ENCODE peak calls at places on chromosomes 16 and 17, in five cellular contexts. One of them, this sample, is unnamed.

GRCh38 chr17:79970576-79971068 is 65.0 kb downstream of the TBC1D16 start:
- DNase-seq in breast epithelium: no peak
- DNase-seq in heart right ventricle: no peak
- DNase-seq in body of pancreas: peak
- DNase-seq in AG04450: no peak
- DNase-seq in this sample: no peak

GRCh38 chr17:63954402-63955063 is 18.2 kb downstream of the SCN4A start:
- DNase-seq in breast epithelium: no peak
- DNase-seq in heart right ventricle: no peak
- DNase-seq in body of pancreas: no peak
- DNase-seq in AG04450: no peak
- DNase-seq in this sample: no peak

GRCh38 chr16:81604960-81605383 is 160.4 kb downstream of the CMIP start:
- DNase-seq in breast epithelium: no peak
- DNase-seq in heart right ventricle: no peak
- DNase-seq in body of pancreas: no peak
- DNase-seq in AG04450: no peak
- DNase-seq in this sample: no peak

GRCh38 chr16:57392694-57393093 is 11.9 kb upstream of the CCL17 start:
- DNase-seq in breast epithelium: peak
- DNase-seq in heart right ventricle: no peak
- DNase-seq in body of pancreas: peak
- DNase-seq in AG04450: no peak
- DNase-seq in this sample: no peak

GRCh38 chr16:2231016-2231931 is 5.0 kb upstream of the DNASE1L2 start:
- DNase-seq in breast epithelium: no peak
- DNase-seq in heart right ventricle: no peak
- DNase-seq in body of pancreas: no peak
- DNase-seq in AG04450: no peak
- DNase-seq in this sample: no peak

GRCh38 chr16:81633147-81633619 is 145.9 kb upstream of the PLCG2 start:
- DNase-seq in breast epithelium: no peak
- DNase-seq in heart right ventricle: no peak
- DNase-seq in body of pancreas: no peak
- DNase-seq in AG04450: no peak
- DNase-seq in this sample: no peak

GRCh38 chr16:56460101-56460500 is 8.7 kb downstream of the OGFOD1 start:
- DNase-seq in breast epithelium: no peak
- DNase-seq in heart right ventricle: no peak
- DNase-seq in body of pancreas: no peak
- DNase-seq in AG04450: no peak
- DNase-seq in this sample: no peak

GRCh38 chr16:81478294-81478693 is 33.7 kb downstream of the CMIP start:
- DNase-seq in breast epithelium: no peak
- DNase-seq in heart right ventricle: no peak
- DNase-seq in body of pancreas: no peak
- DNase-seq in AG04450: no peak
- DNase-seq in this sample: no peak

GRCh38 chr17:44187131-44187899 is 543 bp downstream of the TMUB2 start:
- DNase-seq in breast epithelium: no peak
- DNase-seq in heart right ventricle: no peak
- DNase-seq in body of pancreas: peak
- DNase-seq in AG04450: no peak
- DNase-seq in this sample: no peak

GRCh38 chr17:76484228-76484725 is 16.9 kb downstream of the AANAT start:
- DNase-seq in breast epithelium: no peak
- DNase-seq in heart right ventricle: no peak
- DNase-seq in body of pancreas: no peak
- DNase-seq in AG04450: no peak
- DNase-seq in this sample: no peak

GRCh38 chr17:75346906-75347305 is 57.7 kb upstream of the SLC25A19 start:
- DNase-seq in breast epithelium: no peak
- DNase-seq in heart right ventricle: no peak
- DNase-seq in body of pancreas: no peak
- DNase-seq in AG04450: no peak
- DNase-seq in this sample: no peak

GRCh38 chr17:43401293-43401692 is 2.5 kb downstream of the ARL4D start:
- DNase-seq in breast epithelium: no peak
- DNase-seq in heart right ventricle: no peak
- DNase-seq in body of pancreas: no peak
- DNase-seq in AG04450: peak
- DNase-seq in this sample: peak

GRCh38 chr17:43846221-43846712 is 709 bp upstream of the CD300LG start:
- DNase-seq in breast epithelium: peak
- DNase-seq in heart right ventricle: peak
- DNase-seq in body of pancreas: peak
- DNase-seq in AG04450: peak
- DNase-seq in this sample: peak

GRCh38 chr17:49005140-49005539 is 8.0 kb downstream of the IGF2BP1 start:
- DNase-seq in breast epithelium: no peak
- DNase-seq in heart right ventricle: no peak
- DNase-seq in body of pancreas: no peak
- DNase-seq in AG04450: no peak
- DNase-seq in this sample: no peak

GRCh38 chr17:27471321-27472269 is 15.3 kb downstream of the KSR1 start:
- DNase-seq in breast epithelium: no peak
- DNase-seq in heart right ventricle: no peak
- DNase-seq in body of pancreas: no peak
- DNase-seq in AG04450: no peak
- DNase-seq in this sample: no peak

GRCh38 chr16:77596243-77596642 is 126.1 kb upstream of the NUDT7 start:
- DNase-seq in breast epithelium: no peak
- DNase-seq in heart right ventricle: no peak
- DNase-seq in body of pancreas: no peak
- DNase-seq in AG04450: no peak
- DNase-seq in this sample: peak

GRCh38 chr17:3659541-3660111 is 8.8 kb downstream of the TAX1BP3 start:
- DNase-seq in breast epithelium: peak
- DNase-seq in heart right ventricle: peak
- DNase-seq in body of pancreas: peak
- DNase-seq in AG04450: peak
- DNase-seq in this sample: peak

GRCh38 chr17:48016112-48016511 is 21.5 kb downstream of the COPZ2 start:
- DNase-seq in breast epithelium: no peak
- DNase-seq in heart right ventricle: no peak
- DNase-seq in body of pancreas: no peak
- DNase-seq in AG04450: no peak
- DNase-seq in this sample: no peak

GRCh38 chr16:23975293-23975692 is 139.5 kb downstream of the PRKCB start:
- DNase-seq in breast epithelium: no peak
- DNase-seq in heart right ventricle: no peak
- DNase-seq in body of pancreas: no peak
- DNase-seq in AG04450: no peak
- DNase-seq in this sample: no peak

GRCh38 chr17:35546489-35546888 is 9.0 kb upstream of the SLFN12L start:
- DNase-seq in breast epithelium: no peak
- DNase-seq in heart right ventricle: no peak
- DNase-seq in body of pancreas: no peak
- DNase-seq in AG04450: no peak
- DNase-seq in this sample: no peak

DNA sequence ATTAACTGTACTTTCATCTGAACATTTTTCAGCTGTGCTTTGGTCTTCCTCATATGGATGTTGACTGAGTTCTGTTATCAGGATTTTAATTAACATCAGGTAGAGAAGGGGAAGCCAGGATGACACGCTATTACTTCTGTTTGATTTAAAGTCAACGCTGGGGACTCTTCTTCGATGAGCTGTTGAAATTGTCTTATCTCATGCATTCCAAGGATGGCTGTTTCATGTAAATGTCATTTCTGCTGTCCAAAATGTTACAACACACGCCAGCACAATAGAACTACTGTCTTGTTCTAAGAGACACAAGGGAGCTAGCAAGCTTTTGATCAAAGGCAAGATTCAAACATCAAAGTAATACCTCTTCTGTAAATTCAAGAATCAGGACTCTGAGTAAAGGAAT is 263.2 kb upstream of the CDH5 start:
- DNase-seq in breast epithelium: no peak
- DNase-seq in heart right ventricle: no peak
- DNase-seq in body of pancreas: no peak
- DNase-seq in AG04450: no peak
- DNase-seq in this sample: no peak
- TF ChIP-seq CTCF in breast epithelium: no peak
- TF ChIP-seq CTCF in heart right ventricle: no peak
- TF ChIP-seq CTCF in body of pancreas: no peak
- TF ChIP-seq CTCF in AG04450: no peak
- TF ChIP-seq CTCF in this sample: no peak

GRCh38 chr17:2239882-2240430 is 63.6 kb downstream of the SMG6 start:
- DNase-seq in breast epithelium: no peak
- DNase-seq in heart right ventricle: no peak
- DNase-seq in body of pancreas: peak
- DNase-seq in AG04450: peak
- DNase-seq in this sample: no peak
- TF ChIP-seq CTCF in breast epithelium: no peak
- TF ChIP-seq CTCF in heart right ventricle: no peak
- TF ChIP-seq CTCF in body of pancreas: no peak
- TF ChIP-seq CTCF in AG04450: no peak
- TF ChIP-seq CTCF in this sample: no peak

GRCh38 chr17:17883801-17884200 is 47.0 kb upstream of the SREBF1 start:
- DNase-seq in breast epithelium: no peak
- DNase-seq in heart right ventricle: no peak
- DNase-seq in body of pancreas: no peak
- DNase-seq in AG04450: no peak
- DNase-seq in this sample: no peak

GRCh38 chr17:17885029-17885351 is 48.2 kb upstream of the SREBF1 start:
- DNase-seq in breast epithelium: no peak
- DNase-seq in heart right ventricle: no peak
- DNase-seq in body of pancreas: no peak
- DNase-seq in AG04450: no peak
- DNase-seq in this sample: no peak

GRCh38 chr17:17884281-17885028 is 47.7 kb upstream of the SREBF1 start:
- DNase-seq in breast epithelium: no peak
- DNase-seq in heart right ventricle: no peak
- DNase-seq in body of pancreas: no peak
- DNase-seq in AG04450: no peak
- DNase-seq in this sample: no peak

GRCh38 chr17:17880577-17881196 is 43.9 kb upstream of the SREBF1 start:
- DNase-seq in breast epithelium: no peak
- DNase-seq in heart right ventricle: no peak
- DNase-seq in body of pancreas: no peak
- DNase-seq in AG04450: no peak
- DNase-seq in this sample: no peak

DNA sequence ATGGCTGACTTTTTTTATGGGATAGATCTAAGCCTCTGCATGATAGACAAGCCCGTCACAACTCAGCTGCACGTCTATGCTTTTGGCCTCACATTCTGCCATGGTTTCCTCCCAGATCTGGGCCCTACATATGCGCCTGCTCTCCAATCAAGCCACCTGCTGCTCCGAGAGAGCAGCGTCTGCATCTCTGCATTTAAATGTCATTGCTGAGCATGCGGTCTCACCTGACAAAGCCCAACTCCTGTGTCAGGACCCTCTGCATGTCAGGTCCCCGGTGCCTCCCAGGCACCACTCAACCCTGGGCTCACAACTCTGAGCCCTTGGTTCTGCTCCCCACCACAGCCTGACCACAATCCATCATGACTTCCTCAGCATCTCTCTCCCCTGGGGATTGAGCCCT is 45.4 kb upstream of the SREBF1 start:
- DNase-seq in breast epithelium: no peak
- DNase-seq in heart right ventricle: no peak
- DNase-seq in body of pancreas: no peak
- DNase-seq in AG04450: no peak
- DNase-seq in this sample: no peak
- TF ChIP-seq CTCF in breast epithelium: no peak
- TF ChIP-seq CTCF in heart right ventricle: no peak
- TF ChIP-seq CTCF in body of pancreas: no peak
- TF ChIP-seq CTCF in AG04450: no peak
- TF ChIP-seq CTCF in this sample: no peak

GRCh38 chr17:36890398-36891190 is 46.7 kb upstream of the LHX1 start:
- DNase-seq in breast epithelium: no peak
- DNase-seq in heart right ventricle: no peak
- DNase-seq in body of pancreas: no peak
- DNase-seq in AG04450: no peak
- DNase-seq in this sample: no peak

GRCh38 chr17:36889955-36890354 is 47.3 kb upstream of the LHX1 start:
- DNase-seq in breast epithelium: no peak
- DNase-seq in heart right ventricle: no peak
- DNase-seq in body of pancreas: no peak
- DNase-seq in AG04450: no peak
- DNase-seq in this sample: no peak

GRCh38 chr17:36888236-36888957 is 48.9 kb upstream of the LHX1 start:
- DNase-seq in breast epithelium: no peak
- DNase-seq in heart right ventricle: no peak
- DNase-seq in body of pancreas: no peak
- DNase-seq in AG04450: no peak
- DNase-seq in this sample: no peak

GRCh38 chr17:36892112-36892838 is 45.0 kb upstream of the LHX1 start:
- DNase-seq in breast epithelium: no peak
- DNase-seq in heart right ventricle: no peak
- DNase-seq in body of pancreas: peak
- DNase-seq in AG04450: no peak
- DNase-seq in this sample: no peak
- TF ChIP-seq CTCF in breast epithelium: no peak
- TF ChIP-seq CTCF in heart right ventricle: no peak
- TF ChIP-seq CTCF in body of pancreas: no peak
- TF ChIP-seq CTCF in AG04450: peak
- TF ChIP-seq CTCF in this sample: no peak

GRCh38 chr16:29664133-29664912 is 1.3 kb downstream of the SPN start:
- DNase-seq in breast epithelium: no peak
- DNase-seq in heart right ventricle: no peak
- DNase-seq in body of pancreas: peak
- DNase-seq in AG04450: no peak
- DNase-seq in this sample: no peak
- TF ChIP-seq CTCF in breast epithelium: no peak
- TF ChIP-seq CTCF in heart right ventricle: no peak
- TF ChIP-seq CTCF in body of pancreas: no peak
- TF ChIP-seq CTCF in AG04450: no peak
- TF ChIP-seq CTCF in this sample: no peak

This sample was measured in AG09319.